ENCODE peak calls at places on chromosome 13, in seven cellular contexts. D is LoVo; I is fibroblast of villous mesenchyme; W is stimulated activated CD8-positive, alpha-beta memory T cell treated with anti-CD3 and anti-CD28 coated beads, Interleukin-7, amount 100 ng/mL, for 1 hour; O is GM19239; E is HCT116; U is cortex of kidney. Q is an unnamed sample.

GRCh38 chr13:50644081-50644871 is 199.2 kb downstream of the DLEU7 start:
- DNase-seq in E (no peak), D (no peak), I (no peak), U (no peak), O (no peak), W (no peak), Q (peak; percentile 52)

GRCh38 chr13:112729408-112729807 is 39.6 kb downstream of the ATP11A start:
- DNase-seq in E (no peak), U (no peak), O (no peak), I (peak; percentile 65), D (no peak), W (no peak), Q (no peak)

GRCh38 chr13:34627499-34627898 is 314.6 kb upstream of the NBEA start:
- DNase-seq in U (no peak), I (no peak), W (no peak), E (no peak), O (no peak), D (no peak), Q (no peak)

GRCh38 chr13:44331912-44332840 is 41.4 kb upstream of the SERP2 start:
- DNase-seq in O (no peak), E (no peak), U (no peak), I (peak; percentile 86), D (no peak), W (no peak), Q (no peak)

GRCh38 chr13:110536006-110536693 is 25.4 kb downstream of the RAB20 start:
- DNase-seq in O (peak; percentile 27), E (no peak), W (no peak), I (no peak), U (no peak), D (no peak), Q (no peak)

GRCh38 chr13:53784331-53784730 is 755.7 kb downstream of the OLFM4 start:
- DNase-seq in O (no peak), E (no peak), U (no peak), W (no peak), I (no peak), D (no peak), Q (no peak)

GRCh38 chr13:106499905-106500304 is 35.6 kb downstream of the EFNB2 start:
- DNase-seq in D (no peak), W (no peak), U (no peak), E (no peak), O (no peak), I (peak; percentile 76), Q (no peak)

GRCh38 chr13:36709136-36709895 is 35.5 kb downstream of the SERTM1 start:
- DNase-seq in U (no peak), D (no peak), W (no peak), I (no peak), O (no peak), E (no peak), Q (no peak)

GRCh38 chr13:41541142-41541938 is 84.0 kb downstream of the RGCC start:
- DNase-seq in E (no peak), I (no peak), U (no peak), W (no peak), D (no peak), O (no peak), Q (no peak)

GRCh38 chr13:76223565-76223964 is 587.4 kb downstream of the LMO7 start:
- DNase-seq in E (no peak), W (no peak), I (no peak), O (no peak), U (no peak), D (no peak), Q (no peak)

GRCh38 chr13:46893820-46894533 is 2.9 kb downstream of the HTR2A start:
- DNase-seq in U (no peak), D (peak; percentile 9), O (peak; percentile 67), I (peak; percentile 40), W (peak; percentile 31), E (peak; percentile 6), Q (no peak)

GRCh38 chr13:28528848-28529247 is 33.9 kb upstream of the FLT1 start:
- DNase-seq in E (no peak), W (no peak), U (no peak), O (no peak), I (no peak), D (no peak), Q (no peak)

GRCh38 chr13:28718186-28718537 is 608 bp downstream of the SLC46A3 start:
- DNase-seq in W (no peak), U (no peak), O (no peak), I (peak; percentile 78), E (no peak), D (no peak), Q (no peak)

GRCh38 chr13:98143601-98144500 is 957 bp downstream of the FARP1 start:
- DNase-seq in E (no peak), W (no peak), U (no peak), I (peak; percentile 69), D (no peak), O (no peak), Q (no peak)

GRCh38 chr13:27131202-27131623 is 40.4 kb downstream of the USP12 start:
- DNase-seq in O (peak; percentile 48), D (peak; percentile 76), E (peak; percentile 13), U (no peak), W (peak; percentile 37), I (peak; percentile 46), Q (peak; percentile 81)

GRCh38 chr13:113651511-113652403 is 6.2 kb downstream of the ATP4B start:
- DNase-seq in U (no peak), D (no peak), W (no peak), O (no peak), I (no peak), E (no peak), Q (no peak)